ENCODE peak calls at places on chromosomes 6 and 20, in four cellular contexts. L, D, X and A are unnamed samples.

GRCh38 chr6:159513074-159513473 is 180.0 kb downstream of the SOD2 start:
- DNase-seq in D (no peak), X (no peak), L (no peak), A (no peak)

GRCh38 chr20:23265226-23265625 is 85.4 kb upstream of the NXT1 start:
- DNase-seq in X (peak; percentile 64), D (no peak), L (no peak), A (peak; percentile 79)

GRCh38 chr20:25750765-25751696 is 54.4 kb upstream of the ZNF337 start:
- DNase-seq in D (peak; percentile 32), L (no peak), X (no peak), A (no peak)

GRCh38 chr6:165390475-165390874 is 81.1 kb upstream of the C6orf118 start:
- DNase-seq in L (no peak), D (no peak), X (no peak), A (no peak)

GRCh38 chr6:42313038-42313437 is 95.4 kb upstream of the MRPS10 start:
- DNase-seq in L (no peak), D (peak; percentile 78), X (no peak), A (no peak)

GRCh38 chr6:11653028-11653583 is 115.6 kb downstream of the TMEM170B start:
- DNase-seq in D (peak; percentile 94), L (peak; percentile 69), X (no peak), A (no peak)

GRCh38 chr6:77021778-77022177 is 441.5 kb downstream of the HTR1B start:
- DNase-seq in X (no peak), D (no peak), L (no peak), A (no peak)

GRCh38 chr20:9185511-9185910 is 116.6 kb downstream of the PLCB4 start:
- DNase-seq in X (no peak), L (no peak), D (peak; percentile 68), A (no peak)

GRCh38 chr20:34401741-34402455 is 38.8 kb downstream of the ITCH start:
- DNase-seq in D (no peak), X (no peak), L (no peak), A (peak; percentile 36)

GRCh38 chr20:4973330-4974097 is 27.8 kb downstream of the SLC23A2 start:
- DNase-seq in X (peak; percentile 72), L (no peak), D (peak; percentile 83), A (no peak)

GRCh38 chr6:128494440-128494839 is 26.0 kb downstream of the PTPRK start:
- DNase-seq in L (no peak), X (no peak), D (no peak), A (no peak)

GRCh38 chr6:34585512-34586045 is 29.4 kb upstream of the SPDEF start:
- DNase-seq in D (no peak), X (no peak), L (peak; percentile 76), A (no peak)

GRCh38 chr6:142800240-142800639 is 144.7 kb downstream of the HIVEP2 start:
- DNase-seq in X (no peak), D (no peak), L (no peak), A (no peak)

GRCh38 chr6:157107915-157108651 is 215.2 kb downstream of the TMEM242 start:
- DNase-seq in L (peak; percentile 84), D (peak; percentile 97), X (no peak), A (no peak)

GRCh38 chr6:24489881-24490280 is 503 bp upstream of the GPLD1 start:
- DNase-seq in X (no peak), D (peak; percentile 11), L (peak; percentile 79), A (no peak)

GRCh38 chr6:7137335-7138106 is 29.8 kb downstream of the RREB1 start:
- DNase-seq in D (peak; percentile 51), L (no peak), X (no peak), A (peak; percentile 81)

DNA sequence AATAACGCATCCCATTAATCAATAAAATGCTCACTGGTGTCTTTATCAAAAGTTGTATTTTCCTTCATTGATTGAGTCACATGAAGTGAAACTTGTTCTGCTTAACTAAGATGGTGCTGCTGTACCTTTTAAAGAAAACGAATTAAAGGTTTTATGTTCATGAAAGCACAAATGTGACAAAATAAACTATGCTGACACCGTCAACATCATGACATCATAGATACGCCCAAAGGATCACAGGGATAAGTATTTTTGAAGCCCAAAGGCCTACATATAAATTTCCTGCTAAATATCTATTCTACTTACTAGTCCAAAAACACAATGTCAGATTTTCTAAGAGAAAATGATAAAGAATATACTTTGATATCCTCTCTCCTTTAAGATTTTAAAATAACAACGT is 94.4 kb downstream of the FAM217A start:
- DNase-seq in X (no peak), D (no peak), L (no peak), A (no peak)
- TF ChIP-seq CTCF in X (no peak), D (no peak), L (no peak), A (no peak)

GRCh38 chr6:109299695-109300564 is 82.3 kb downstream of the CD164 start:
- DNase-seq in D (no peak), X (peak; percentile 80), L (peak; percentile 40), A (no peak)
- TF ChIP-seq CTCF in D (no peak), X (no peak), L (no peak), A (no peak)

GRCh38 chr20:63956664-63957003 is 418 bp upstream of the UCKL1 start:
- DNase-seq in D (no peak), X (peak; percentile 87), L (no peak), A (no peak)

GRCh38 chr20:63957004-63957689 is 931 bp upstream of the UCKL1 start:
- DNase-seq in L (peak; percentile 71), X (no peak), D (peak; percentile 37), A (no peak)

GRCh38 chr20:63953764-63954429 is 2.3 kb downstream of the UCKL1 start:
- DNase-seq in X (no peak), D (no peak), L (no peak), A (no peak)

GRCh38 chr20:63955846-63956663 is at the start of gene UCKL1:
- DNase-seq in D (peak; percentile 83), X (peak; percentile 87), L (peak; percentile 74), A (peak; percentile 97)

DNA sequence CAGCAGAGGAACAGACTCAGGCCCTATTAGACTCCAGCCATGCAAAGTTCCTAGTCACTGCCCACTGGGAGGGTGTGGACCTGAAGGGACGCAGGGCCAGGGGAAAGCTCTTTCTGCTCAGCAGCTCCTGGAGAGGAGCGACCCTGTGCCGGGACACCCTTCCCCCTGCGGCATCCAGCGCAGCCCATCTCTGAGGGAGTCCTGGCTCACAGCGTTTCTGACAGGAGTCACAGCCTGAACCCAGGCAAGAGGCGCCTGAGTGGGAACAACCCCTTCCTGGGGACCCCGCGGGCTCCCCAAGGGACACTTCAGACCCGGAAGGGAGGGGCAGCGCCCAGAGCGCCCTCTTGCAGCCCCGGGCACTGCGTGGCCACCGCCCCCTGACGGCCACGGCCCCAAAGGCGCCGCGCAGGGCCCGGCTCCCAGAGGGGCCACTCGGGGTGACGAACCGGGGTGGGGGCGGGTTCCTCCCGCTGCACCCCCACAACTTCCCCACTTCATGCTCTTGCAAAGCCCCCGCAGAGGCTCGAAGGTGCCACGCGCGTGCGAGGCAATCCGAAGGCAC is 853 bp downstream of the UCKL1 start:
- DNase-seq in L (peak; percentile 45), D (peak; percentile 28), X (no peak), A (no peak)
- TF ChIP-seq CTCF in L (peak; percentile 57), D (peak; percentile 70), X (no peak), A (peak; percentile 39)

DNA sequence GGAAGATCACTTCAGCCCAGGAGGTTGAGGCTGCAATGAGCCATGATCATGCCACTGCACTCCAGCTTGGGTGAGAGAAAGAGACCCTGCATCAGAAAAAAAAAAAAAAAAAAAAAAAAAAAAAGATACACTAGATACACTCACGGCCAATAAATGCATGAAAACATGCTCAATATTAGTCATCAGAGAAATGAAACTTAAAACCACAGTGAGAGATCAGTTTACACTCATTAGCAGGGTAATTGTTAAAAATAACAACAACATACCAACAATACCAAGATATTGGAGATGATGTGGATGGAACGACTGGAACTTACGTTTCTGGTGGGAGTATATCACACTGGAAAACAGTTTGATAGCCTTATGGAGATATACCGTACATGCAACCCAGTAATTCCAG is 29.9 kb downstream of the HS3ST5 start:
- DNase-seq in D (no peak), L (no peak), X (no peak), A (no peak)
- TF ChIP-seq CTCF in D (no peak), L (no peak), X (no peak), A (no peak)

GRCh38 chr20:53291548-53291947 is 302.1 kb downstream of the ZNF217 start:
- DNase-seq in D (no peak), L (no peak), X (no peak), A (no peak)
- TF ChIP-seq CTCF in D (peak; percentile 22), L (no peak), X (no peak), A (no peak)

GRCh38 chr20:17611290-17611539 is 41.3 kb downstream of the DSTN start:
- DNase-seq in L (no peak), D (no peak), X (no peak), A (no peak)
- TF ChIP-seq CTCF in L (no peak), D (no peak), X (no peak), A (no peak)